ENCODE peak calls at places on chromosomes 3 and 15, in four cellular contexts. N is psoas muscle, W is tibial nerve, Q is PC-9. A is an unnamed sample.

GRCh38 chr3:126858887-126859286 is 124.0 kb upstream of the PLXNA1 start:
- DNase-seq in N (no peak), W (no peak), Q (peak; percentile 94), A (no peak)

GRCh38 chr15:28260722-28261121 is 61.3 kb downstream of the HERC2 start:
- DNase-seq in N (peak; percentile 24), W (no peak), Q (no peak), A (no peak)

GRCh38 chr3:159786489-159787181 is 202.0 kb upstream of the IL12A start:
- DNase-seq in N (no peak), W (no peak), Q (no peak), A (no peak)

GRCh38 chr3:167406876-167407492 is 26.9 kb upstream of the ZBBX start:
- DNase-seq in N (no peak), W (no peak), Q (peak; percentile 45), A (peak; percentile 28)

GRCh38 chr15:77889009-77889806 is 188.3 kb downstream of the TBC1D2B start:
- DNase-seq in N (peak; percentile 5), W (no peak), Q (no peak), A (no peak)

GRCh38 chr3:53800507-53800906 is 45.7 kb downstream of the CHDH start:
- DNase-seq in N (no peak), W (no peak), Q (no peak), A (no peak)

GRCh38 chr3:138124689-138125420 is 7.3 kb downstream of the A4GNT start:
- DNase-seq in N (no peak), W (no peak), Q (no peak), A (no peak)

GRCh38 chr3:178419078-178419477 is 117.2 kb upstream of the KCNMB2 start:
- DNase-seq in N (no peak), W (no peak), Q (no peak), A (no peak)

GRCh38 chr3:124053871-124054270 is 61.9 kb upstream of the ROPN1 start:
- DNase-seq in N (no peak), W (no peak), Q (no peak), A (no peak)

GRCh38 chr15:65416845-65417416 is 5.8 kb downstream of the IGDCC4 start:
- DNase-seq in N (peak; percentile 39), W (no peak), Q (no peak), A (peak; percentile 18)

GRCh38 chr15:25849431-25849921 is 13.7 kb downstream of the ATP10A start:
- DNase-seq in N (no peak), W (no peak), Q (no peak), A (no peak)

GRCh38 chr15:25852696-25853524 is 10.2 kb downstream of the ATP10A start:
- DNase-seq in N (no peak), W (no peak), Q (no peak), A (no peak)

GRCh38 chr15:25850154-25851111 is 12.7 kb downstream of the ATP10A start:
- DNase-seq in N (peak; percentile 80), W (peak; percentile 49), Q (no peak), A (no peak)

GRCh38 chr15:25848769-25849430 is 14.2 kb downstream of the ATP10A start:
- DNase-seq in N (no peak), W (no peak), Q (no peak), A (no peak)

DNA sequence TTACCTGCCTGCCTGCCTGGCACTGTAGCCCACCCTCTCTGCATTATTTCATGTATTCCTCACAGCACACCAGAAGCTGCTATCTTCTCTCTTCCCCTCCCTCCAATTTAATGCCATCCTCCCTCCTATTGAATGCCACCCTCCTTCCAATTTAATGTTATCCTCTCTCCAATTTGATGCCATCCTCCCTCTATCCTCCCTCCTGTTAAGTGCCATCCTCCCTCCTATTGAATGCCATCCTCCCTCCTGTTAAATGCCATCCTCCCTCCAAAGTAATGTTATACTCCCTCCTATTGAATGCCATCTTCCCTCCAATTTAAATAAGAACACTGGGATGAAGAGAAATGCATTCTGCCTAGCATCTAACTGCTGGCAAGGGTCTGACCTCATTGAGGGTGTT is 11.1 kb downstream of the ATP10A start:
- DNase-seq in N (no peak), W (no peak), Q (no peak), A (no peak)
- H3K27ac ChIP-seq in N (no peak overlapping the region), W (no peak overlapping the region), Q (no peak overlapping the region), A (no peak overlapping the region)

GRCh38 chr3:4494807-4495200 is 1.7 kb downstream of the ITPR1 start:
- DNase-seq in N (no peak), W (no peak), Q (no peak), A (no peak)

GRCh38 chr3:4497005-4497692 is 4.0 kb downstream of the ITPR1 start:
- DNase-seq in N (no peak), W (no peak), Q (no peak), A (no peak)

GRCh38 chr3:4493008-4493930 is at the start of gene ITPR1:
- DNase-seq in N (peak; percentile 97), W (peak; percentile 97), Q (peak; percentile 88), A (peak; percentile 93)

GRCh38 chr3:4493931-4494806 is 1.0 kb downstream of the ITPR1 start:
- DNase-seq in N (no peak), W (no peak), Q (no peak), A (no peak)

GRCh38 chr3:4495294-4496110 is 2.4 kb downstream of the ITPR1 start:
- DNase-seq in N (no peak), W (no peak), Q (no peak), A (no peak)
- H3K27ac ChIP-seq in N (no peak overlapping the region), W (no peak overlapping the region), Q (no peak overlapping the region), A (no peak overlapping the region)

DNA sequence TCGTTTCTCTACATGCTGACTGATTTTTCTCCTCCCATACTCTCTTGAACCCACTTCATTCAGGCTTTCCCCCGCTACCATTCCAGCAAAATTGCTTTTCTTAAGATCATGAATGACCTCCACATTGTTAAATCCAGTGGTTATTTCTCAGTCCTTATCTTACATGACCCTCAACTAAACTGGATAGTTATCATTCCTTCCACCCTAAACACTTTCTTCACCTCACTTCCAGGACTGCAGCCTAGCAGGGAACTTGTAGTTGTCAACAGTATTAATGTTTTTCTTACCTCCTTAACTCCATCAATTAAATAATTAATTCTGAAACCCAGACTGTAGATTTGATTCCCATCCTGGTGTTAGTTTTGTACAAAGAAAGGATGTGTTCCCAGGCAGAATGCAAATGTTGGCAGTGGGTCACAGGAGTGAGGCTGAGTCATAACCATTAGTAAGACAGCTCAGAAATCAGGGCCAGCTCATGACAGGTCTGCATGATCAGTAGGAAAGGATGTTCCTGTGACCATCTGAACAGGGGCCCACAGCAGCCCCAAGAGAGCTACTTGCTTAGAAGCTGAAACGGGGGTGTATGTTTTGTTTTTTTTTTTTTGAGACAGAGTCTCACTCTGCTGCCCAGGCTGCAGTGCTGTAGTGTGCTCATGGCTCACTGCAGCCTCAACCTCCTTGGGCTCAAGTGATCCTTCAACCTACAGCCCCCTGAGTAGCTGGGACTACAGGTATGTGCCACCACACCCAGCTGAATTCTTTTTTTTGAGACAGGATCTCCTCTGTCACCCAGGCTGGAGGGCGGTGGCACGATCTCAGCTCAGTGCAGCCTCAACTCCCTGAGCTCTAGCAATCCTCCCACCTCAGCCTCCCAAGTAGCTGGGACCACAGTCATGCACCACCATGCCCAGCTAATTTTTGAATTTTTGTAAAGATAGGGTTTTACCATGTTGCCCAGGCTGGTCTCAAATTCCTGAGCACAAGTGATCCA is 9.1 kb downstream of the BCL2L10 start:
- DNase-seq in N (peak; percentile 70), W (peak; percentile 63), Q (peak; percentile 70), A (no peak)
- H3K27ac ChIP-seq in N (no peak overlapping the region), W (no peak overlapping the region), Q (peak overlapping the region; percentile 64), A (no peak overlapping the region)

DNA sequence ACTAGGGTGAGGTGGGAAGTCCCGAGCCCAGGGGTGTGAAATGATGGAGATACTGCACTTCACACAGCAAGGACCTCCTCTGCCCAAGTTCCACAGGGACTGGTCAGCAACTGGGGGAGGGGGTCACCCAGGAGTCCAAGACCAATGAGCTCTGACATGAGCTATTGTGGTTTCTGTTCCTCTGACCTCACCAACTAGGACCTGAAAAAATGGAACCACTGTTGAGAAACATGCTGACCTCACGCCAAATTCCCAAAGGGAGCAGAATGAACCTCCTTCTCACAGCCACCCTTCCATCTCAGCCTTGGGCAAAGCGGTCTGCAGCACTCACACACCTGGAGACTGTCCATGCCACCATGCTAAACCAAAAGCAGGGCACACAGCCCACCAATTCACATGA is 69.3 kb downstream of the LRIG1 start:
- DNase-seq in N (peak; percentile 41), W (no peak), Q (no peak), A (no peak)
- H3K27ac ChIP-seq in N (peak overlapping the region; percentile 89), W (no peak overlapping the region), Q (no peak overlapping the region), A (peak overlapping the region; percentile 3)

DNA sequence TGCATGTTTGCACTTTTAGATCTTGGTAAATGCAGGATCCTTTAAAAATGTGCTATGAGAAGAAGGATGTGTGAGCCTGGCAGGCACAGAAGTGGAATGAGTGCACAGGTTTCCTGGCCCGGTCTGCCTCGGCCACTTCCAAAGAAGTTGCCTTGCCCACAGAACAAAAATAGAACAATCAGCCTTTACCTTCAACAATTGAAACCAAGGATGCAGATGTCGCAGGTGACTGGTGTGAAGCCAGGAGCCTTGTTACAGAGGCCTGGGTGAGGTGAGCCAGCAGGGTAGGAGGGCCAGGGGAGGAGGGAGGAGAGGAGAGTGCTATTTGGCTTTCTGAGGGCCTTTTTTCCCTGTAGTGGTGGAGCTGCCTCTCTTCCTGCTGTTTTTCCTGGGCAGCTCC is 68.1 kb downstream of the ABHD5 start:
- DNase-seq in N (no peak), W (no peak), Q (no peak), A (no peak)
- H3K27ac ChIP-seq in N (peak overlapping the region; percentile 75), W (peak overlapping the region; percentile 12), Q (no peak overlapping the region), A (no peak overlapping the region)